ENCODE peak calls at places on chromosomes 2 and 18, in five cellular contexts. One of them, this sample, is unnamed.
A peak's percentile ranks its signal among the peaks of the same experiment; 100 is the strongest.

GRCh38 chr2:28958689-28959088 is 22.4 kb upstream of the TOGARAM2 start:
- DNase-seq in MV-4-11: peak; percentile 51
- DNase-seq in NT2/D1: no peak
- DNase-seq in HEK293T: peak; percentile 73
- DNase-seq in stimulated activated CD4-positive, alpha-beta T cell treated with anti-CD3 and anti-CD28 coated beads, Interleukin-1b, Interleukin-23, amount 100 ng/mL, for 4 hours: no peak
- DNase-seq in this sample: peak; percentile 82

GRCh38 chr2:70385966-70386595 is 84.2 kb upstream of the FAM136A start:
- DNase-seq in NT2/D1: no peak
- DNase-seq in stimulated activated CD4-positive, alpha-beta T cell treated with anti-CD3 and anti-CD28 coated beads, Interleukin-1b, Interleukin-23, amount 100 ng/mL, for 4 hours: no peak
- DNase-seq in HEK293T: no peak
- DNase-seq in MV-4-11: no peak
- DNase-seq in this sample: no peak

GRCh38 chr2:86038291-86039081 is 67.2 kb downstream of the POLR1A start:
- DNase-seq in MV-4-11: peak; percentile 96
- DNase-seq in NT2/D1: no peak
- DNase-seq in stimulated activated CD4-positive, alpha-beta T cell treated with anti-CD3 and anti-CD28 coated beads, Interleukin-1b, Interleukin-23, amount 100 ng/mL, for 4 hours: no peak
- DNase-seq in HEK293T: no peak
- DNase-seq in this sample: no peak

GRCh38 chr2:236665130-236665529 is 95.5 kb downstream of the ACKR3 start:
- DNase-seq in stimulated activated CD4-positive, alpha-beta T cell treated with anti-CD3 and anti-CD28 coated beads, Interleukin-1b, Interleukin-23, amount 100 ng/mL, for 4 hours: no peak
- DNase-seq in HEK293T: no peak
- DNase-seq in MV-4-11: no peak
- DNase-seq in NT2/D1: no peak
- DNase-seq in this sample: peak; percentile 57

GRCh38 chr18:79510046-79510685 is 114.4 kb downstream of the NFATC1 start:
- DNase-seq in NT2/D1: no peak
- DNase-seq in MV-4-11: no peak
- DNase-seq in HEK293T: no peak
- DNase-seq in stimulated activated CD4-positive, alpha-beta T cell treated with anti-CD3 and anti-CD28 coated beads, Interleukin-1b, Interleukin-23, amount 100 ng/mL, for 4 hours: no peak
- DNase-seq in this sample: peak; percentile 60

GRCh38 chr18:63445067-63445466 is 22.8 kb upstream of the VPS4B start:
- DNase-seq in HEK293T: no peak
- DNase-seq in stimulated activated CD4-positive, alpha-beta T cell treated with anti-CD3 and anti-CD28 coated beads, Interleukin-1b, Interleukin-23, amount 100 ng/mL, for 4 hours: no peak
- DNase-seq in MV-4-11: no peak
- DNase-seq in NT2/D1: no peak
- DNase-seq in this sample: no peak

GRCh38 chr2:12389354-12390045 is 327.2 kb upstream of the TRIB2 start:
- DNase-seq in HEK293T: no peak
- DNase-seq in stimulated activated CD4-positive, alpha-beta T cell treated with anti-CD3 and anti-CD28 coated beads, Interleukin-1b, Interleukin-23, amount 100 ng/mL, for 4 hours: no peak
- DNase-seq in MV-4-11: no peak
- DNase-seq in NT2/D1: no peak
- DNase-seq in this sample: no peak

GRCh38 chr18:14767474-14767873 is 19.5 kb downstream of the ANKRD30B start:
- DNase-seq in stimulated activated CD4-positive, alpha-beta T cell treated with anti-CD3 and anti-CD28 coated beads, Interleukin-1b, Interleukin-23, amount 100 ng/mL, for 4 hours: no peak
- DNase-seq in MV-4-11: no peak
- DNase-seq in HEK293T: no peak
- DNase-seq in NT2/D1: no peak
- DNase-seq in this sample: no peak

GRCh38 chr2:207711750-207712487 is 479 bp downstream of the CCNYL1 start:
- DNase-seq in stimulated activated CD4-positive, alpha-beta T cell treated with anti-CD3 and anti-CD28 coated beads, Interleukin-1b, Interleukin-23, amount 100 ng/mL, for 4 hours: peak; percentile 40
- DNase-seq in HEK293T: peak; percentile 57
- DNase-seq in NT2/D1: peak; percentile 13
- DNase-seq in MV-4-11: no peak
- DNase-seq in this sample: peak; percentile 83

GRCh38 chr2:200763422-200763821 is 48.3 kb upstream of the BZW1 start:
- DNase-seq in MV-4-11: no peak
- DNase-seq in NT2/D1: no peak
- DNase-seq in stimulated activated CD4-positive, alpha-beta T cell treated with anti-CD3 and anti-CD28 coated beads, Interleukin-1b, Interleukin-23, amount 100 ng/mL, for 4 hours: no peak
- DNase-seq in HEK293T: no peak
- DNase-seq in this sample: no peak

GRCh38 chr2:234038076-234038802 is 12.3 kb upstream of the SPP2 start:
- DNase-seq in NT2/D1: no peak
- DNase-seq in MV-4-11: no peak
- DNase-seq in stimulated activated CD4-positive, alpha-beta T cell treated with anti-CD3 and anti-CD28 coated beads, Interleukin-1b, Interleukin-23, amount 100 ng/mL, for 4 hours: no peak
- DNase-seq in HEK293T: no peak
- DNase-seq in this sample: no peak

GRCh38 chr2:138846216-138846821 is 66.1 kb upstream of the NXPH2 start:
- DNase-seq in stimulated activated CD4-positive, alpha-beta T cell treated with anti-CD3 and anti-CD28 coated beads, Interleukin-1b, Interleukin-23, amount 100 ng/mL, for 4 hours: no peak
- DNase-seq in NT2/D1: no peak
- DNase-seq in MV-4-11: peak; percentile 37
- DNase-seq in HEK293T: peak; percentile 50
- DNase-seq in this sample: no peak

GRCh38 chr2:8524823-8525222 is 157.0 kb upstream of the ID2 start:
- DNase-seq in NT2/D1: no peak
- DNase-seq in HEK293T: no peak
- DNase-seq in MV-4-11: no peak
- DNase-seq in stimulated activated CD4-positive, alpha-beta T cell treated with anti-CD3 and anti-CD28 coated beads, Interleukin-1b, Interleukin-23, amount 100 ng/mL, for 4 hours: no peak
- DNase-seq in this sample: no peak

GRCh38 chr2:223865124-223865523 is 27.7 kb upstream of the AP1S3 start:
- DNase-seq in MV-4-11: peak; percentile 69
- DNase-seq in stimulated activated CD4-positive, alpha-beta T cell treated with anti-CD3 and anti-CD28 coated beads, Interleukin-1b, Interleukin-23, amount 100 ng/mL, for 4 hours: no peak
- DNase-seq in HEK293T: no peak
- DNase-seq in NT2/D1: no peak
- DNase-seq in this sample: no peak

GRCh38 chr2:7028846-7029245 is 111.6 kb downstream of the RNF144A start:
- DNase-seq in MV-4-11: peak; percentile 10
- DNase-seq in NT2/D1: no peak
- DNase-seq in stimulated activated CD4-positive, alpha-beta T cell treated with anti-CD3 and anti-CD28 coated beads, Interleukin-1b, Interleukin-23, amount 100 ng/mL, for 4 hours: no peak
- DNase-seq in HEK293T: no peak
- DNase-seq in this sample: no peak

GRCh38 chr2:28406276-28407096 is 13.8 kb downstream of the FOSL2 start:
- DNase-seq in stimulated activated CD4-positive, alpha-beta T cell treated with anti-CD3 and anti-CD28 coated beads, Interleukin-1b, Interleukin-23, amount 100 ng/mL, for 4 hours: no peak
- DNase-seq in NT2/D1: no peak
- DNase-seq in HEK293T: no peak
- DNase-seq in MV-4-11: peak; percentile 83
- DNase-seq in this sample: no peak

GRCh38 chr2:119464977-119465376 is 33.3 kb downstream of the TMEM37 start:
- DNase-seq in HEK293T: no peak
- DNase-seq in NT2/D1: no peak
- DNase-seq in MV-4-11: peak; percentile 19
- DNase-seq in stimulated activated CD4-positive, alpha-beta T cell treated with anti-CD3 and anti-CD28 coated beads, Interleukin-1b, Interleukin-23, amount 100 ng/mL, for 4 hours: no peak
- DNase-seq in this sample: no peak

GRCh38 chr18:45056907-45057306 is 376.2 kb downstream of the SETBP1 start:
- DNase-seq in stimulated activated CD4-positive, alpha-beta T cell treated with anti-CD3 and anti-CD28 coated beads, Interleukin-1b, Interleukin-23, amount 100 ng/mL, for 4 hours: no peak
- DNase-seq in NT2/D1: no peak
- DNase-seq in MV-4-11: no peak
- DNase-seq in HEK293T: no peak
- DNase-seq in this sample: no peak